ENCODE peak calls at places on chromosomes 5 and 9, in ten cellular contexts. U is heart left ventricle, Q is suprapubic skin, P is thyroid gland, G is bronchial epithelial cell, R is adrenal gland, V is GM23338, K is MM.1S, E is epithelial cell of proximal tubule, C is cardiac fibroblast. H is an unnamed sample.
A peak's percentile ranks its signal among the peaks of the same experiment; 100 is the strongest.

GRCh38 chr5:138632900-138633489 is 57.8 kb upstream of the HSPA9 start:
- DNase-seq in V (peak; percentile 98), U (peak; percentile 61), P (peak; percentile 68), G (peak; percentile 82), E (peak; percentile 20), C (peak; percentile 92), R (peak; percentile 66), Q (peak; percentile 74), K (no peak), H (peak; percentile 46)

GRCh38 chr5:100828071-100828689 is 74.9 kb downstream of the ST8SIA4 start:
- DNase-seq in C (no peak), P (no peak), U (no peak), V (no peak), K (no peak), R (no peak), Q (no peak), E (no peak), G (no peak), H (peak; percentile 42)

GRCh38 chr9:132857031-132857430 is 21.1 kb downstream of the AK8 start:
- DNase-seq in C (peak; percentile 59), R (peak; percentile 80), U (peak; percentile 74), G (no peak), E (no peak), K (no peak), Q (peak; percentile 63), V (no peak), P (peak; percentile 23), H (no peak)

GRCh38 chr5:181168595-181169118 is 21.3 kb downstream of the OR2V2 start:
- DNase-seq in P (no peak), E (no peak), C (no peak), U (no peak), V (no peak), Q (peak; percentile 13), R (no peak), K (no peak), G (no peak), H (no peak)

GRCh38 chr9:131676431-131676972 is 63.4 kb downstream of the RAPGEF1 start:
- DNase-seq in V (no peak), K (peak; percentile 96), U (peak; percentile 32), R (no peak), E (no peak), P (peak; percentile 27), C (no peak), G (no peak), Q (no peak), H (no peak)

GRCh38 chr5:168910874-168911273 is 331.7 kb upstream of the PANK3 start:
- DNase-seq in P (no peak), V (no peak), U (no peak), K (no peak), G (no peak), E (no peak), R (no peak), C (no peak), Q (no peak), H (no peak)

GRCh38 chr9:37446401-37446800 is 18.8 kb downstream of the ZBTB5 start:
- DNase-seq in R (no peak), E (no peak), K (no peak), C (no peak), G (no peak), U (no peak), Q (no peak), V (no peak), P (no peak), H (no peak)

GRCh38 chr5:157778121-157778805 is 34.8 kb downstream of the LSM11 start:
- DNase-seq in G (no peak), E (no peak), Q (no peak), P (no peak), R (peak; percentile 17), C (no peak), K (no peak), V (no peak), U (no peak), H (no peak)

GRCh38 chr9:130327070-130327780 is 61.7 kb downstream of the HMCN2 start:
- DNase-seq in P (no peak), G (no peak), E (no peak), R (no peak), K (no peak), V (peak; percentile 83), Q (no peak), C (no peak), U (no peak), H (no peak)

GRCh38 chr5:122901346-122901745 is 55.9 kb downstream of the SNX24 start:
- DNase-seq in P (no peak), E (no peak), K (no peak), V (no peak), U (no peak), Q (no peak), C (no peak), R (no peak), G (no peak), H (no peak)

GRCh38 chr5:122896598-122897282 is 51.3 kb downstream of the SNX24 start:
- DNase-seq in G (peak; percentile 25), U (no peak), V (peak; percentile 30), P (no peak), Q (no peak), K (peak; percentile 21), E (no peak), R (no peak), C (peak; percentile 56), H (no peak)

GRCh38 chr5:122895141-122895540 is 49.7 kb downstream of the SNX24 start:
- DNase-seq in V (no peak), Q (no peak), U (no peak), G (no peak), C (no peak), K (no peak), R (no peak), E (no peak), P (no peak), H (no peak)

GRCh38 chr5:122902263-122902662 is 56.9 kb downstream of the SNX24 start:
- DNase-seq in K (no peak), V (no peak), U (no peak), E (no peak), G (no peak), R (no peak), P (no peak), C (no peak), Q (no peak), H (no peak)

GRCh38 chr5:122897283-122897602 is 51.8 kb downstream of the SNX24 start:
- DNase-seq in G (no peak), U (no peak), K (no peak), V (no peak), Q (no peak), P (no peak), E (no peak), C (no peak), R (no peak), H (no peak)
- TF ChIP-seq CTCF in G (no peak), U (no peak), K (no peak), V (no peak), Q (no peak), P (no peak), E (no peak), C (no peak), R (no peak), H (no peak)

GRCh38 chr5:9920696-9921095 is 290.5 kb upstream of the TAS2R1 start:
- DNase-seq in U (no peak), E (no peak), V (no peak), P (no peak), R (no peak), G (no peak), K (no peak), C (no peak), Q (no peak), H (no peak)

GRCh38 chr5:9924614-9925013 is 294.5 kb upstream of the TAS2R1 start:
- DNase-seq in U (no peak), Q (no peak), C (peak; percentile 98), P (no peak), K (peak; percentile 11), R (no peak), V (no peak), E (peak; percentile 95), G (peak; percentile 100), H (no peak)

GRCh38 chr5:9919306-9920030 is 289.3 kb upstream of the TAS2R1 start:
- DNase-seq in K (no peak), E (no peak), R (no peak), P (no peak), U (no peak), G (no peak), V (no peak), Q (no peak), C (no peak), H (no peak)

GRCh38 chr5:9927106-9927505 is 297.0 kb upstream of the TAS2R1 start:
- DNase-seq in Q (no peak), R (no peak), G (peak; percentile 55), U (no peak), C (peak; percentile 45), K (no peak), V (peak; percentile 41), E (peak; percentile 80), P (peak; percentile 52), H (no peak)

DNA sequence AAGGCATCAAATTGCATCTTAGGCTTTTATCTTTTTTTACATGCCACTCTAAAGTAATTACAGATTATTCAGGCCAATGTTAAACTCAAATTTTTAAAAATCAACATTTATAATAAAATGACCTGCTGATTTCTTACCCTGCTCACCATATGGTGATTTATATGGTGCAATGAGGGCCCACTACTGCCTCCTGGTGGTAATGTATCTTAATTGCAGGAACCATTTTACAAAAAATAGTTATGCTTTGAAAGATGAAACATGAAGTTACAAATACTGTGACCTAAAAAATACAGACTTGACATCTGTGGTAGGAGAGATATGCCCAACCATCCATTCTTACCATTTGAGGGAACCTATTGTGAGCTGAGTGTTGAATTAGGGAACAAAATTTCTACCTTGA is 292.6 kb upstream of the TAS2R1 start:
- DNase-seq in E (no peak), V (no peak), C (no peak), P (no peak), U (no peak), R (no peak), K (no peak), G (no peak), Q (no peak), H (no peak)
- TF ChIP-seq CTCF in E (peak; percentile 44), V (peak; percentile 81), C (peak; percentile 35), P (no peak), U (peak; percentile 13), R (peak; percentile 6), K (peak; percentile 43), G (no peak), Q (no peak), H (no peak)

GRCh38 chr5:142873831-142874230 is 103.7 kb downstream of the ARHGAP26 start:
- DNase-seq in U (no peak), K (no peak), R (no peak), V (no peak), E (no peak), Q (no peak), G (no peak), C (no peak), P (no peak), H (no peak)
- TF ChIP-seq CTCF in U (peak; percentile 39), K (no peak), R (no peak), V (no peak), E (no peak), Q (no peak), G (no peak), C (peak; percentile 9), P (peak; percentile 9), H (no peak)

DNA sequence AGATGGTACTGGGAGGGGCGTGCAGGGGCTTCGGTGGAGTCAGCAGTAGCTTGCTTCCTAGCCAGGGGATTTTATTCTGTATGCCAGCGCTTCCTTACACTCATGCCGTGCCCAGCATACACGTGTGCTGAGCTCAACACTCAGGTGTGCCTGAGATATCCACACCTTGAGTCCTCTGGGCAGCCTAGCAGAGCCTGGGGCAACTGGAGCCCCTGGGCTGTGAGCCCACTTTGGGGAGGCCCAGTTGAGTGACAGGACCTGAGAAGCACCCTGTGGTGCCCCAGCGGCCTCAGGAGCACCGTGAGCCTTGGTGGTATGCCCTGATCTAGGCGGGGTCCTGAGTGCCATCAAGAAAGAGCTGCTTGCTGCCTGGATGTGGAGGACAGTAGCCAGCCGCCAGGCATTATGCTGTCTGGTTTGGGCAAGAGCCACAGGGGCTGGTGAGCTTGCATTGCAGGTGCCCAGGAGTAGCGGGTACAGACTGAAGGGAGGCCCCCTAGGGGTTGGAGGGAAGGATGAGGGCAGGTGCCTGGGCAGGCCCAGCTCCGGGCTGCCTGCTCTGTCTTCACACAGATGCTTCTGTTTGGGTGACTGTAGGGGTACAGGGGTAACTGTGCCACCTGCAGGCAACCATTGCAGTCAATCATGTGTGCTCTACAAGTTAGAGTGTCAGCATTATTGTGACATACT is 42.9 kb downstream of the BNIP1 start:
- DNase-seq in U (no peak), K (peak; percentile 50), E (no peak), C (no peak), R (no peak), G (no peak), Q (no peak), V (peak; percentile 64), P (no peak), H (no peak)
- TF ChIP-seq CTCF in U (no peak), K (peak; percentile 34), E (no peak), C (no peak), R (no peak), G (peak; percentile 21), Q (no peak), V (peak; percentile 42), P (no peak), H (no peak)